ENCODE peak calls at places on chromosomes 16 and 17, in four cellular contexts. Y is stimulated activated CD4-positive, alpha-beta T cell treated with anti-CD3 and anti-CD28 coated beads, Interleukin-4, amount 100 ng/mL, for 24 hours; B is ascending aorta; N is IMR-90. F is an unnamed sample.

GRCh38 chr17:34998205-34998604 is 17.9 kb downstream of the LIG3 start:
- DNase-seq in Y (peak), B (peak), N (peak), F (peak)

GRCh38 chr17:17778308-17779014 is 58.3 kb downstream of the SREBF1 start:
- DNase-seq in N (peak), B (no peak), Y (no peak), F (no peak)

GRCh38 chr17:1643293-1643998 is 2.1 kb downstream of the SCARF1 start:
- DNase-seq in Y (peak), B (no peak), N (no peak), F (no peak)

GRCh38 chr16:4624827-4625616 is 396 bp downstream of the MGRN1 start:
- DNase-seq in B (peak), Y (peak), N (peak), F (peak)

GRCh38 chr16:4918790-4919210 is 18.1 kb downstream of the PPL start:
- DNase-seq in Y (no peak), B (no peak), N (no peak), F (no peak)

GRCh38 chr16:69937465-69937951 is 13.6 kb upstream of the CLEC18A start:
- DNase-seq in B (no peak), Y (no peak), N (no peak), F (no peak)

GRCh38 chr17:18117974-18118632 is 9.5 kb downstream of the MYO15A start:
- DNase-seq in N (peak), Y (no peak), B (no peak), F (no peak)

GRCh38 chr16:74297296-74297665 is 667 bp downstream of the PSMD7 start:
- DNase-seq in Y (peak), N (peak), B (no peak), F (no peak)

GRCh38 chr16:50697881-50698767 is 4.7 kb downstream of the NOD2 start:
- DNase-seq in N (peak), Y (peak), B (no peak), F (no peak)

GRCh38 chr16:22352119-22352518 is 22.3 kb downstream of the CDR2 start:
- DNase-seq in N (no peak), Y (no peak), B (no peak), F (no peak)